ENCODE peak calls at places on chromosomes 12 and 14, in nine cellular contexts. One of them, this sample, is unnamed.

GRCh38 chr12:5013206-5013830 is 30.4 kb upstream of the KCNA5 start:
- DNase-seq in stimulated activated CD4-positive, alpha-beta T cell treated with anti-CD3 and anti-CD28 coated beads, Interleukin-4, amount 100 ng/mL, for 48 hours: no peak
- DNase-seq in NCI-H1694 treated with DMSO at 0.1 percent for 48 hours: no peak
- DNase-seq in brain microvascular endothelial cell: no peak
- DNase-seq in T-cell: no peak
- DNase-seq in HEK293T: no peak
- DNase-seq in GM19239: no peak
- DNase-seq in glutamatergic neuron: no peak
- DNase-seq in dermis blood vessel endothelial cell: no peak
- DNase-seq in this sample: no peak

GRCh38 chr12:118189761-118190181 is 53.8 kb downstream of the PEBP1 start:
- DNase-seq in stimulated activated CD4-positive, alpha-beta T cell treated with anti-CD3 and anti-CD28 coated beads, Interleukin-4, amount 100 ng/mL, for 48 hours: no peak
- DNase-seq in NCI-H1694 treated with DMSO at 0.1 percent for 48 hours: peak
- DNase-seq in brain microvascular endothelial cell: peak
- DNase-seq in T-cell: no peak
- DNase-seq in HEK293T: no peak
- DNase-seq in GM19239: no peak
- DNase-seq in glutamatergic neuron: peak
- DNase-seq in dermis blood vessel endothelial cell: no peak
- DNase-seq in this sample: no peak

GRCh38 chr12:1434296-1434955 is 160.0 kb downstream of the FBXL14 start:
- DNase-seq in stimulated activated CD4-positive, alpha-beta T cell treated with anti-CD3 and anti-CD28 coated beads, Interleukin-4, amount 100 ng/mL, for 48 hours: no peak
- DNase-seq in NCI-H1694 treated with DMSO at 0.1 percent for 48 hours: no peak
- DNase-seq in brain microvascular endothelial cell: no peak
- DNase-seq in T-cell: no peak
- DNase-seq in HEK293T: no peak
- DNase-seq in GM19239: no peak
- DNase-seq in glutamatergic neuron: no peak
- DNase-seq in dermis blood vessel endothelial cell: no peak
- DNase-seq in this sample: no peak

GRCh38 chr12:47817272-47818006 is 2.3 kb downstream of the HDAC7 start:
- DNase-seq in stimulated activated CD4-positive, alpha-beta T cell treated with anti-CD3 and anti-CD28 coated beads, Interleukin-4, amount 100 ng/mL, for 48 hours: no peak
- DNase-seq in NCI-H1694 treated with DMSO at 0.1 percent for 48 hours: no peak
- DNase-seq in brain microvascular endothelial cell: no peak
- DNase-seq in T-cell: no peak
- DNase-seq in HEK293T: no peak
- DNase-seq in GM19239: no peak
- DNase-seq in glutamatergic neuron: no peak
- DNase-seq in dermis blood vessel endothelial cell: no peak
- DNase-seq in this sample: no peak

GRCh38 chr12:54304187-54304810 is 3.5 kb upstream of the NFE2 start:
- DNase-seq in stimulated activated CD4-positive, alpha-beta T cell treated with anti-CD3 and anti-CD28 coated beads, Interleukin-4, amount 100 ng/mL, for 48 hours: no peak
- DNase-seq in NCI-H1694 treated with DMSO at 0.1 percent for 48 hours: no peak
- DNase-seq in brain microvascular endothelial cell: no peak
- DNase-seq in T-cell: peak
- DNase-seq in HEK293T: no peak
- DNase-seq in GM19239: no peak
- DNase-seq in glutamatergic neuron: no peak
- DNase-seq in dermis blood vessel endothelial cell: no peak
- DNase-seq in this sample: no peak

GRCh38 chr12:105400227-105400626 is 69.7 kb downstream of the C12orf75 start:
- DNase-seq in stimulated activated CD4-positive, alpha-beta T cell treated with anti-CD3 and anti-CD28 coated beads, Interleukin-4, amount 100 ng/mL, for 48 hours: no peak
- DNase-seq in NCI-H1694 treated with DMSO at 0.1 percent for 48 hours: no peak
- DNase-seq in brain microvascular endothelial cell: no peak
- DNase-seq in T-cell: no peak
- DNase-seq in HEK293T: no peak
- DNase-seq in GM19239: no peak
- DNase-seq in glutamatergic neuron: no peak
- DNase-seq in dermis blood vessel endothelial cell: no peak
- DNase-seq in this sample: no peak

GRCh38 chr12:105882404-105882803 is 256.4 kb downstream of the NUAK1 start:
- DNase-seq in stimulated activated CD4-positive, alpha-beta T cell treated with anti-CD3 and anti-CD28 coated beads, Interleukin-4, amount 100 ng/mL, for 48 hours: no peak
- DNase-seq in NCI-H1694 treated with DMSO at 0.1 percent for 48 hours: no peak
- DNase-seq in brain microvascular endothelial cell: no peak
- DNase-seq in T-cell: no peak
- DNase-seq in HEK293T: no peak
- DNase-seq in GM19239: no peak
- DNase-seq in glutamatergic neuron: no peak
- DNase-seq in dermis blood vessel endothelial cell: no peak
- DNase-seq in this sample: no peak

GRCh38 chr12:53743277-53744129 is 8.3 kb downstream of the CISTR start:
- DNase-seq in stimulated activated CD4-positive, alpha-beta T cell treated with anti-CD3 and anti-CD28 coated beads, Interleukin-4, amount 100 ng/mL, for 48 hours: peak
- DNase-seq in NCI-H1694 treated with DMSO at 0.1 percent for 48 hours: peak
- DNase-seq in brain microvascular endothelial cell: no peak
- DNase-seq in T-cell: peak
- DNase-seq in HEK293T: peak
- DNase-seq in GM19239: peak
- DNase-seq in glutamatergic neuron: peak
- DNase-seq in dermis blood vessel endothelial cell: peak
- DNase-seq in this sample: peak

GRCh38 chr14:29937116-29937515 is 9.5 kb upstream of the PRKD1 start:
- DNase-seq in stimulated activated CD4-positive, alpha-beta T cell treated with anti-CD3 and anti-CD28 coated beads, Interleukin-4, amount 100 ng/mL, for 48 hours: no peak
- DNase-seq in NCI-H1694 treated with DMSO at 0.1 percent for 48 hours: no peak
- DNase-seq in brain microvascular endothelial cell: no peak
- DNase-seq in T-cell: no peak
- DNase-seq in HEK293T: no peak
- DNase-seq in GM19239: no peak
- DNase-seq in glutamatergic neuron: no peak
- DNase-seq in dermis blood vessel endothelial cell: no peak
- DNase-seq in this sample: no peak

GRCh38 chr14:95523051-95523817 is 6.8 kb upstream of the SYNE3 start:
- DNase-seq in stimulated activated CD4-positive, alpha-beta T cell treated with anti-CD3 and anti-CD28 coated beads, Interleukin-4, amount 100 ng/mL, for 48 hours: no peak
- DNase-seq in NCI-H1694 treated with DMSO at 0.1 percent for 48 hours: no peak
- DNase-seq in brain microvascular endothelial cell: no peak
- DNase-seq in T-cell: no peak
- DNase-seq in HEK293T: no peak
- DNase-seq in GM19239: no peak
- DNase-seq in glutamatergic neuron: no peak
- DNase-seq in dermis blood vessel endothelial cell: no peak
- DNase-seq in this sample: no peak

GRCh38 chr12:110916295-110916875 is 4.0 kb downstream of the MYL2 start:
- DNase-seq in stimulated activated CD4-positive, alpha-beta T cell treated with anti-CD3 and anti-CD28 coated beads, Interleukin-4, amount 100 ng/mL, for 48 hours: no peak
- DNase-seq in NCI-H1694 treated with DMSO at 0.1 percent for 48 hours: no peak
- DNase-seq in brain microvascular endothelial cell: no peak
- DNase-seq in T-cell: no peak
- DNase-seq in HEK293T: no peak
- DNase-seq in GM19239: no peak
- DNase-seq in glutamatergic neuron: no peak
- DNase-seq in dermis blood vessel endothelial cell: peak
- DNase-seq in this sample: no peak

GRCh38 chr14:54653764-54654469 is 87.0 kb downstream of the SAMD4A start:
- DNase-seq in stimulated activated CD4-positive, alpha-beta T cell treated with anti-CD3 and anti-CD28 coated beads, Interleukin-4, amount 100 ng/mL, for 48 hours: no peak
- DNase-seq in NCI-H1694 treated with DMSO at 0.1 percent for 48 hours: no peak
- DNase-seq in brain microvascular endothelial cell: peak
- DNase-seq in T-cell: no peak
- DNase-seq in HEK293T: no peak
- DNase-seq in GM19239: no peak
- DNase-seq in glutamatergic neuron: no peak
- DNase-seq in dermis blood vessel endothelial cell: peak
- DNase-seq in this sample: no peak

GRCh38 chr12:3129301-3130052 is 52.3 kb downstream of the TSPAN9 start:
- DNase-seq in stimulated activated CD4-positive, alpha-beta T cell treated with anti-CD3 and anti-CD28 coated beads, Interleukin-4, amount 100 ng/mL, for 48 hours: no peak
- DNase-seq in NCI-H1694 treated with DMSO at 0.1 percent for 48 hours: no peak
- DNase-seq in brain microvascular endothelial cell: peak
- DNase-seq in T-cell: no peak
- DNase-seq in HEK293T: no peak
- DNase-seq in GM19239: no peak
- DNase-seq in glutamatergic neuron: no peak
- DNase-seq in dermis blood vessel endothelial cell: peak
- DNase-seq in this sample: no peak

GRCh38 chr12:33439587-33440011 is at the start of gene SYT10:
- DNase-seq in stimulated activated CD4-positive, alpha-beta T cell treated with anti-CD3 and anti-CD28 coated beads, Interleukin-4, amount 100 ng/mL, for 48 hours: no peak
- DNase-seq in NCI-H1694 treated with DMSO at 0.1 percent for 48 hours: no peak
- DNase-seq in brain microvascular endothelial cell: no peak
- DNase-seq in T-cell: no peak
- DNase-seq in HEK293T: no peak
- DNase-seq in GM19239: no peak
- DNase-seq in glutamatergic neuron: peak
- DNase-seq in dermis blood vessel endothelial cell: peak
- DNase-seq in this sample: peak

GRCh38 chr14:68000516-68000915 is 180.9 kb downstream of the RAD51B start:
- DNase-seq in stimulated activated CD4-positive, alpha-beta T cell treated with anti-CD3 and anti-CD28 coated beads, Interleukin-4, amount 100 ng/mL, for 48 hours: no peak
- DNase-seq in NCI-H1694 treated with DMSO at 0.1 percent for 48 hours: no peak
- DNase-seq in brain microvascular endothelial cell: no peak
- DNase-seq in T-cell: no peak
- DNase-seq in HEK293T: no peak
- DNase-seq in GM19239: no peak
- DNase-seq in glutamatergic neuron: no peak
- DNase-seq in dermis blood vessel endothelial cell: no peak
- DNase-seq in this sample: no peak

GRCh38 chr12:115597157-115597712 is 680.3 kb downstream of the MED13L start:
- DNase-seq in stimulated activated CD4-positive, alpha-beta T cell treated with anti-CD3 and anti-CD28 coated beads, Interleukin-4, amount 100 ng/mL, for 48 hours: no peak
- DNase-seq in NCI-H1694 treated with DMSO at 0.1 percent for 48 hours: no peak
- DNase-seq in brain microvascular endothelial cell: peak
- DNase-seq in T-cell: no peak
- DNase-seq in HEK293T: no peak
- DNase-seq in GM19239: no peak
- DNase-seq in glutamatergic neuron: no peak
- DNase-seq in dermis blood vessel endothelial cell: no peak
- DNase-seq in this sample: no peak

GRCh38 chr14:83096092-83096491 is 1562.4 kb upstream of the SEL1L start:
- DNase-seq in stimulated activated CD4-positive, alpha-beta T cell treated with anti-CD3 and anti-CD28 coated beads, Interleukin-4, amount 100 ng/mL, for 48 hours: no peak
- DNase-seq in NCI-H1694 treated with DMSO at 0.1 percent for 48 hours: no peak
- DNase-seq in brain microvascular endothelial cell: no peak
- DNase-seq in T-cell: no peak
- DNase-seq in HEK293T: no peak
- DNase-seq in GM19239: no peak
- DNase-seq in glutamatergic neuron: no peak
- DNase-seq in dermis blood vessel endothelial cell: no peak
- DNase-seq in this sample: no peak

GRCh38 chr12:3542911-3543310 is 51.9 kb downstream of the PRMT8 start:
- DNase-seq in stimulated activated CD4-positive, alpha-beta T cell treated with anti-CD3 and anti-CD28 coated beads, Interleukin-4, amount 100 ng/mL, for 48 hours: no peak
- DNase-seq in NCI-H1694 treated with DMSO at 0.1 percent for 48 hours: no peak
- DNase-seq in brain microvascular endothelial cell: peak
- DNase-seq in T-cell: no peak
- DNase-seq in HEK293T: no peak
- DNase-seq in GM19239: no peak
- DNase-seq in glutamatergic neuron: no peak
- DNase-seq in dermis blood vessel endothelial cell: no peak
- DNase-seq in this sample: no peak

GRCh38 chr12:52380271-52380694 is 5.2 kb downstream of the KRT84 start:
- DNase-seq in stimulated activated CD4-positive, alpha-beta T cell treated with anti-CD3 and anti-CD28 coated beads, Interleukin-4, amount 100 ng/mL, for 48 hours: no peak
- DNase-seq in NCI-H1694 treated with DMSO at 0.1 percent for 48 hours: no peak
- DNase-seq in brain microvascular endothelial cell: peak
- DNase-seq in T-cell: no peak
- DNase-seq in HEK293T: peak
- DNase-seq in GM19239: no peak
- DNase-seq in glutamatergic neuron: peak
- DNase-seq in dermis blood vessel endothelial cell: peak
- DNase-seq in this sample: no peak

GRCh38 chr12:29155079-29155478 is 6.0 kb downstream of the FAR2 start:
- DNase-seq in stimulated activated CD4-positive, alpha-beta T cell treated with anti-CD3 and anti-CD28 coated beads, Interleukin-4, amount 100 ng/mL, for 48 hours: no peak
- DNase-seq in NCI-H1694 treated with DMSO at 0.1 percent for 48 hours: no peak
- DNase-seq in brain microvascular endothelial cell: no peak
- DNase-seq in T-cell: no peak
- DNase-seq in HEK293T: peak
- DNase-seq in GM19239: no peak
- DNase-seq in glutamatergic neuron: no peak
- DNase-seq in dermis blood vessel endothelial cell: no peak
- DNase-seq in this sample: peak

GRCh38 chr12:93441111-93441616 is 583 bp downstream of the UBE2N start:
- DNase-seq in stimulated activated CD4-positive, alpha-beta T cell treated with anti-CD3 and anti-CD28 coated beads, Interleukin-4, amount 100 ng/mL, for 48 hours: no peak
- DNase-seq in NCI-H1694 treated with DMSO at 0.1 percent for 48 hours: no peak
- DNase-seq in brain microvascular endothelial cell: no peak
- DNase-seq in T-cell: peak
- DNase-seq in HEK293T: peak
- DNase-seq in GM19239: no peak
- DNase-seq in glutamatergic neuron: peak
- DNase-seq in dermis blood vessel endothelial cell: peak
- DNase-seq in this sample: peak

GRCh38 chr12:26493656-26494055 is 298.3 kb downstream of the SSPN start:
- DNase-seq in stimulated activated CD4-positive, alpha-beta T cell treated with anti-CD3 and anti-CD28 coated beads, Interleukin-4, amount 100 ng/mL, for 48 hours: no peak
- DNase-seq in NCI-H1694 treated with DMSO at 0.1 percent for 48 hours: no peak
- DNase-seq in brain microvascular endothelial cell: no peak
- DNase-seq in T-cell: no peak
- DNase-seq in HEK293T: no peak
- DNase-seq in GM19239: no peak
- DNase-seq in glutamatergic neuron: no peak
- DNase-seq in dermis blood vessel endothelial cell: peak
- DNase-seq in this sample: no peak

GRCh38 chr12:117293510-117293909 is 67.9 kb downstream of the NOS1 start:
- DNase-seq in stimulated activated CD4-positive, alpha-beta T cell treated with anti-CD3 and anti-CD28 coated beads, Interleukin-4, amount 100 ng/mL, for 48 hours: no peak
- DNase-seq in NCI-H1694 treated with DMSO at 0.1 percent for 48 hours: no peak
- DNase-seq in brain microvascular endothelial cell: no peak
- DNase-seq in T-cell: no peak
- DNase-seq in HEK293T: no peak
- DNase-seq in GM19239: no peak
- DNase-seq in glutamatergic neuron: no peak
- DNase-seq in dermis blood vessel endothelial cell: no peak
- DNase-seq in this sample: no peak

GRCh38 chr12:100801335-100801734 is 6.8 kb downstream of the ANO4 start:
- DNase-seq in stimulated activated CD4-positive, alpha-beta T cell treated with anti-CD3 and anti-CD28 coated beads, Interleukin-4, amount 100 ng/mL, for 48 hours: no peak
- DNase-seq in NCI-H1694 treated with DMSO at 0.1 percent for 48 hours: no peak
- DNase-seq in brain microvascular endothelial cell: no peak
- DNase-seq in T-cell: no peak
- DNase-seq in HEK293T: no peak
- DNase-seq in GM19239: no peak
- DNase-seq in glutamatergic neuron: no peak
- DNase-seq in dermis blood vessel endothelial cell: no peak
- DNase-seq in this sample: no peak

GRCh38 chr12:70648831-70649230 is 11.6 kb upstream of the PTPRB start:
- DNase-seq in stimulated activated CD4-positive, alpha-beta T cell treated with anti-CD3 and anti-CD28 coated beads, Interleukin-4, amount 100 ng/mL, for 48 hours: no peak
- DNase-seq in NCI-H1694 treated with DMSO at 0.1 percent for 48 hours: no peak
- DNase-seq in brain microvascular endothelial cell: no peak
- DNase-seq in T-cell: no peak
- DNase-seq in HEK293T: no peak
- DNase-seq in GM19239: no peak
- DNase-seq in glutamatergic neuron: no peak
- DNase-seq in dermis blood vessel endothelial cell: peak
- DNase-seq in this sample: no peak

GRCh38 chr12:92560713-92561542 is 141.9 kb upstream of the PLEKHG7 start:
- DNase-seq in stimulated activated CD4-positive, alpha-beta T cell treated with anti-CD3 and anti-CD28 coated beads, Interleukin-4, amount 100 ng/mL, for 48 hours: no peak
- DNase-seq in NCI-H1694 treated with DMSO at 0.1 percent for 48 hours: no peak
- DNase-seq in brain microvascular endothelial cell: no peak
- DNase-seq in T-cell: no peak
- DNase-seq in HEK293T: no peak
- DNase-seq in GM19239: no peak
- DNase-seq in glutamatergic neuron: no peak
- DNase-seq in dermis blood vessel endothelial cell: no peak
- DNase-seq in this sample: no peak

GRCh38 chr12:56040963-56041578 is 647 bp upstream of the RPS26 start:
- DNase-seq in stimulated activated CD4-positive, alpha-beta T cell treated with anti-CD3 and anti-CD28 coated beads, Interleukin-4, amount 100 ng/mL, for 48 hours: no peak
- DNase-seq in NCI-H1694 treated with DMSO at 0.1 percent for 48 hours: no peak
- DNase-seq in brain microvascular endothelial cell: no peak
- DNase-seq in T-cell: no peak
- DNase-seq in HEK293T: no peak
- DNase-seq in GM19239: no peak
- DNase-seq in glutamatergic neuron: peak
- DNase-seq in dermis blood vessel endothelial cell: no peak
- DNase-seq in this sample: no peak

GRCh38 chr12:8784464-8784863 is 38.0 kb upstream of the A2ML1 start:
- DNase-seq in stimulated activated CD4-positive, alpha-beta T cell treated with anti-CD3 and anti-CD28 coated beads, Interleukin-4, amount 100 ng/mL, for 48 hours: no peak
- DNase-seq in NCI-H1694 treated with DMSO at 0.1 percent for 48 hours: no peak
- DNase-seq in brain microvascular endothelial cell: no peak
- DNase-seq in T-cell: no peak
- DNase-seq in HEK293T: no peak
- DNase-seq in GM19239: no peak
- DNase-seq in glutamatergic neuron: no peak
- DNase-seq in dermis blood vessel endothelial cell: no peak
- DNase-seq in this sample: no peak

GRCh38 chr14:51321036-51321435 is 81.0 kb downstream of the TMX1 start:
- DNase-seq in stimulated activated CD4-positive, alpha-beta T cell treated with anti-CD3 and anti-CD28 coated beads, Interleukin-4, amount 100 ng/mL, for 48 hours: no peak
- DNase-seq in NCI-H1694 treated with DMSO at 0.1 percent for 48 hours: no peak
- DNase-seq in brain microvascular endothelial cell: no peak
- DNase-seq in T-cell: no peak
- DNase-seq in HEK293T: no peak
- DNase-seq in GM19239: no peak
- DNase-seq in glutamatergic neuron: no peak
- DNase-seq in dermis blood vessel endothelial cell: peak
- DNase-seq in this sample: no peak

GRCh38 chr12:5447329-5447728 is 15.4 kb downstream of the NTF3 start:
- DNase-seq in stimulated activated CD4-positive, alpha-beta T cell treated with anti-CD3 and anti-CD28 coated beads, Interleukin-4, amount 100 ng/mL, for 48 hours: no peak
- DNase-seq in NCI-H1694 treated with DMSO at 0.1 percent for 48 hours: no peak
- DNase-seq in brain microvascular endothelial cell: no peak
- DNase-seq in T-cell: no peak
- DNase-seq in HEK293T: no peak
- DNase-seq in GM19239: no peak
- DNase-seq in glutamatergic neuron: no peak
- DNase-seq in dermis blood vessel endothelial cell: no peak
- DNase-seq in this sample: no peak

GRCh38 chr14:103527408-103528157 is 1.4 kb upstream of the TRMT61A start:
- DNase-seq in stimulated activated CD4-positive, alpha-beta T cell treated with anti-CD3 and anti-CD28 coated beads, Interleukin-4, amount 100 ng/mL, for 48 hours: peak
- DNase-seq in NCI-H1694 treated with DMSO at 0.1 percent for 48 hours: no peak
- DNase-seq in brain microvascular endothelial cell: peak
- DNase-seq in T-cell: no peak
- DNase-seq in HEK293T: no peak
- DNase-seq in GM19239: peak
- DNase-seq in glutamatergic neuron: peak
- DNase-seq in dermis blood vessel endothelial cell: no peak
- DNase-seq in this sample: peak

This sample was measured in GM20000.